ENCODE peak calls at places on chromosomes 2 and 18, in ten cellular contexts. T is cortex of kidney; U is astrocyte of the cerebellum; Q is RKO; Z is HT1080; D is T1000; B is iPS-NIHi11; C is NCI-H1092 treated with DMSO at 0.1 percent for 48 hours; K is heart left ventricle; Y is stimulated activated CD8-positive, alpha-beta memory T cell treated with anti-CD3 and anti-CD28 coated beads, Interleukin-2, amount 100 ng/mL, for 1 hour. R is an unnamed sample.

GRCh38 chr2:211744379-211744778 is 794.2 kb downstream of the ERBB4 start:
- DNase-seq in T (no peak), U (no peak), Q (no peak), Z (no peak), D (no peak), B (no peak), C (no peak), K (no peak), Y (no peak), R (no peak)

GRCh38 chr18:60804412-60804811 is 431.8 kb upstream of the MC4R start:
- DNase-seq in T (no peak), U (no peak), Q (no peak), Z (no peak), D (no peak), B (peak; percentile 40), C (no peak), K (no peak), Y (no peak), R (no peak)

GRCh38 chr2:45938649-45939511 is 287.4 kb downstream of the PRKCE start:
- DNase-seq in T (no peak), U (peak; percentile 88), Q (peak; percentile 91), Z (peak; percentile 98), D (peak; percentile 89), B (peak; percentile 55), C (no peak), K (peak; percentile 71), Y (no peak), R (peak; percentile 97)

GRCh38 chr2:26934335-26934724 is 36.1 kb upstream of the MAPRE3 start:
- DNase-seq in T (no peak), U (no peak), Q (no peak), Z (no peak), D (no peak), B (no peak), C (no peak), K (no peak), Y (no peak), R (no peak)

GRCh38 chr2:222926915-222927314 is 66.1 kb downstream of the ACSL3 start:
- DNase-seq in T (no peak), U (no peak), Q (no peak), Z (no peak), D (no peak), B (no peak), C (no peak), K (no peak), Y (no peak), R (no peak)

GRCh38 chr2:163641986-163642385 is 93.8 kb downstream of the FIGN start:
- DNase-seq in T (no peak), U (no peak), Q (no peak), Z (no peak), D (no peak), B (no peak), C (no peak), K (no peak), Y (no peak), R (peak; percentile 68)

GRCh38 chr2:36478332-36478738 is 119.6 kb downstream of the FEZ2 start:
- DNase-seq in T (no peak), U (peak; percentile 91), Q (peak; percentile 91), Z (peak; percentile 86), D (no peak), B (no peak), C (no peak), K (no peak), Y (no peak), R (peak; percentile 77)

GRCh38 chr2:27264253-27264752 is 1.5 kb upstream of the SLC30A3 start:
- DNase-seq in T (no peak), U (no peak), Q (no peak), Z (no peak), D (no peak), B (peak; percentile 60), C (no peak), K (no peak), Y (no peak), R (no peak)

GRCh38 chr2:232897386-232897970 is 27.4 kb downstream of the SNORC start:
- DNase-seq in T (no peak), U (no peak), Q (no peak), Z (no peak), D (no peak), B (no peak), C (no peak), K (no peak), Y (no peak), R (no peak)

GRCh38 chr2:15941970-15942710 is 1.8 kb downstream of the MYCN start:
- DNase-seq in T (no peak), U (no peak), Q (no peak), Z (no peak), D (no peak), B (no peak), C (no peak), K (no peak), Y (no peak), R (peak; percentile 9)

GRCh38 chr2:99066075-99066557 is 75.4 kb upstream of the C2orf15 start:
- DNase-seq in T (no peak), U (peak; percentile 26), Q (peak; percentile 83), Z (peak; percentile 47), D (no peak), B (peak; percentile 29), C (peak; percentile 70), K (no peak), Y (no peak), R (peak; percentile 61)

GRCh38 chr2:224038049-224038829 is 847 bp downstream of the SERPINE2 start:
- DNase-seq in T (no peak), U (no peak), Q (peak; percentile 11), Z (peak; percentile 39), D (no peak), B (peak; percentile 73), C (peak; percentile 7), K (no peak), Y (no peak), R (peak; percentile 57)

GRCh38 chr2:3336844-3337243 is 40.8 kb downstream of the EIPR1 start:
- DNase-seq in T (no peak), U (no peak), Q (no peak), Z (no peak), D (no peak), B (no peak), C (no peak), K (no peak), Y (no peak), R (no peak)

GRCh38 chr2:71216501-71216900 is 10.4 kb downstream of the PAIP2B start:
- DNase-seq in T (no peak), U (no peak), Q (no peak), Z (no peak), D (no peak), B (no peak), C (no peak), K (no peak), Y (no peak), R (no peak)

GRCh38 chr2:225031599-225031998 is 10.7 kb downstream of the DOCK10 start:
- DNase-seq in T (no peak), U (no peak), Q (no peak), Z (no peak), D (no peak), B (no peak), C (no peak), K (no peak), Y (no peak), R (no peak)

GRCh38 chr2:96167407-96168013 is 22.3 kb upstream of the DUSP2 start:
- DNase-seq in T (no peak), U (no peak), Q (no peak), Z (no peak), D (no peak), B (no peak), C (no peak), K (no peak), Y (no peak), R (no peak)

GRCh38 chr18:35438480-35439234 is 59.1 kb downstream of the INO80C start:
- DNase-seq in T (no peak), U (no peak), Q (no peak), Z (no peak), D (no peak), B (no peak), C (no peak), K (no peak), Y (no peak), R (no peak)